ENCODE peak calls at places on chromosome 10, in four cellular contexts. One of them, this sample, is unnamed.

GRCh38 chr10:61503051-61503450 is 49.9 kb upstream of the TMEM26 start:
- DNase-seq in upper lobe of right lung: no peak
- DNase-seq in AG04450: no peak
- DNase-seq in dorsolateral prefrontal cortex: no peak
- DNase-seq in this sample: no peak

GRCh38 chr10:117543245-117543998 is 876 bp downstream of the EMX2 start:
- DNase-seq in AG04450: no peak
- DNase-seq in upper lobe of right lung: no peak
- DNase-seq in dorsolateral prefrontal cortex: no peak
- DNase-seq in this sample: peak

GRCh38 chr10:133347636-133348517 is 704 bp downstream of the PRAP1 start:
- DNase-seq in upper lobe of right lung: no peak
- DNase-seq in AG04450: no peak
- DNase-seq in dorsolateral prefrontal cortex: no peak
- DNase-seq in this sample: no peak

GRCh38 chr10:112977294-112977951 is 27.4 kb downstream of the TCF7L2 start:
- DNase-seq in upper lobe of right lung: no peak
- DNase-seq in dorsolateral prefrontal cortex: no peak
- DNase-seq in AG04450: no peak
- DNase-seq in this sample: no peak

GRCh38 chr10:78798976-78799730 is 269.6 kb upstream of the ZMIZ1 start:
- DNase-seq in AG04450: no peak
- DNase-seq in dorsolateral prefrontal cortex: no peak
- DNase-seq in upper lobe of right lung: no peak
- DNase-seq in this sample: no peak

GRCh38 chr10:72175166-72175565 is 40.6 kb upstream of the ANAPC16 start:
- DNase-seq in dorsolateral prefrontal cortex: no peak
- DNase-seq in AG04450: no peak
- DNase-seq in upper lobe of right lung: no peak
- DNase-seq in this sample: peak

GRCh38 chr10:35012781-35013180 is 77.4 kb downstream of the CUL2 start:
- DNase-seq in dorsolateral prefrontal cortex: no peak
- DNase-seq in AG04450: no peak
- DNase-seq in upper lobe of right lung: no peak
- DNase-seq in this sample: no peak

GRCh38 chr10:110380255-110380654 is 75.5 kb upstream of the SMNDC1 start:
- DNase-seq in upper lobe of right lung: no peak
- DNase-seq in dorsolateral prefrontal cortex: no peak
- DNase-seq in AG04450: no peak
- DNase-seq in this sample: no peak

GRCh38 chr10:110220383-110220782 is 13.0 kb downstream of the MXI1 start:
- DNase-seq in upper lobe of right lung: no peak
- DNase-seq in AG04450: no peak
- DNase-seq in dorsolateral prefrontal cortex: no peak
- DNase-seq in this sample: no peak

GRCh38 chr10:122499491-122499941 is 38.2 kb downstream of the HTRA1 start:
- DNase-seq in dorsolateral prefrontal cortex: no peak
- DNase-seq in upper lobe of right lung: no peak
- DNase-seq in AG04450: peak
- DNase-seq in this sample: peak

GRCh38 chr10:97731346-97732051 is 5.4 kb upstream of the ZFYVE27 start:
- DNase-seq in upper lobe of right lung: no peak
- DNase-seq in dorsolateral prefrontal cortex: peak
- DNase-seq in AG04450: peak
- DNase-seq in this sample: peak

GRCh38 chr10:121974535-121975294 is at the start of gene NSMCE4A:
- DNase-seq in dorsolateral prefrontal cortex: peak
- DNase-seq in upper lobe of right lung: peak
- DNase-seq in AG04450: peak
- DNase-seq in this sample: peak

GRCh38 chr10:20369863-20370736 is 527.0 kb downstream of the NEBL start:
- DNase-seq in upper lobe of right lung: no peak
- DNase-seq in AG04450: no peak
- DNase-seq in dorsolateral prefrontal cortex: no peak
- DNase-seq in this sample: no peak

GRCh38 chr10:117078168-117078837 is 59.8 kb downstream of the VAX1 start:
- DNase-seq in dorsolateral prefrontal cortex: no peak
- DNase-seq in AG04450: no peak
- DNase-seq in upper lobe of right lung: no peak
- DNase-seq in this sample: no peak

GRCh38 chr10:99555371-99556224 is 22.9 kb downstream of the NKX2-3 start:
- DNase-seq in upper lobe of right lung: no peak
- DNase-seq in dorsolateral prefrontal cortex: no peak
- DNase-seq in AG04450: no peak
- DNase-seq in this sample: no peak

GRCh38 chr10:30705086-30705624 is 75.6 kb upstream of the LYZL2 start:
- DNase-seq in AG04450: no peak
- DNase-seq in upper lobe of right lung: no peak
- DNase-seq in dorsolateral prefrontal cortex: no peak
- DNase-seq in this sample: no peak

GRCh38 chr10:127694580-127695193 is 42.3 kb upstream of the FOXI2 start:
- DNase-seq in dorsolateral prefrontal cortex: no peak
- DNase-seq in upper lobe of right lung: peak
- DNase-seq in AG04450: no peak
- DNase-seq in this sample: peak

GRCh38 chr10:131445623-131446022 is 134.1 kb upstream of the TCERG1L start:
- DNase-seq in AG04450: no peak
- DNase-seq in dorsolateral prefrontal cortex: no peak
- DNase-seq in upper lobe of right lung: peak
- DNase-seq in this sample: no peak

GRCh38 chr10:21174670-21175495 is 277.8 kb upstream of the NEBL start:
- DNase-seq in dorsolateral prefrontal cortex: no peak
- DNase-seq in AG04450: no peak
- DNase-seq in upper lobe of right lung: no peak
- DNase-seq in this sample: no peak

GRCh38 chr10:101793526-101793925 is 10.3 kb upstream of the NPM3 start:
- DNase-seq in dorsolateral prefrontal cortex: no peak
- DNase-seq in AG04450: no peak
- DNase-seq in upper lobe of right lung: no peak
- DNase-seq in this sample: no peak

GRCh38 chr10:71312840-71313789 is 5.9 kb upstream of the SLC29A3 start:
- DNase-seq in dorsolateral prefrontal cortex: peak
- DNase-seq in AG04450: peak
- DNase-seq in upper lobe of right lung: no peak
- DNase-seq in this sample: peak

GRCh38 chr10:46254007-46254383 is 32.8 kb upstream of the ANTXRL start:
- DNase-seq in AG04450: no peak
- DNase-seq in upper lobe of right lung: no peak
- DNase-seq in dorsolateral prefrontal cortex: no peak
- DNase-seq in this sample: no peak

GRCh38 chr10:59887006-59887405 is 19.4 kb downstream of the CCDC6 start:
- DNase-seq in upper lobe of right lung: no peak
- DNase-seq in dorsolateral prefrontal cortex: no peak
- DNase-seq in AG04450: no peak
- DNase-seq in this sample: no peak

GRCh38 chr10:84659497-84660276 is 331.3 kb downstream of the CCSER2 start:
- DNase-seq in AG04450: no peak
- DNase-seq in dorsolateral prefrontal cortex: no peak
- DNase-seq in upper lobe of right lung: no peak
- DNase-seq in this sample: no peak

GRCh38 chr10:61280303-61280702 is 172.9 kb downstream of the TMEM26 start:
- DNase-seq in dorsolateral prefrontal cortex: no peak
- DNase-seq in AG04450: no peak
- DNase-seq in upper lobe of right lung: no peak
- DNase-seq in this sample: peak

GRCh38 chr10:76665029-76665428 is 972.6 kb downstream of the KCNMA1 start:
- DNase-seq in upper lobe of right lung: no peak
- DNase-seq in dorsolateral prefrontal cortex: no peak
- DNase-seq in AG04450: no peak
- DNase-seq in this sample: no peak

GRCh38 chr10:5996696-5997095 is 19.4 kb upstream of the IL15RA start:
- DNase-seq in AG04450: no peak
- DNase-seq in dorsolateral prefrontal cortex: no peak
- DNase-seq in upper lobe of right lung: no peak
- DNase-seq in this sample: no peak

GRCh38 chr10:113709221-113709838 is 29.6 kb downstream of the CASP7 start:
- DNase-seq in upper lobe of right lung: no peak
- DNase-seq in AG04450: peak
- DNase-seq in dorsolateral prefrontal cortex: no peak
- DNase-seq in this sample: peak

GRCh38 chr10:11881477-11882417 is 58.6 kb downstream of the PROSER2 start:
- DNase-seq in dorsolateral prefrontal cortex: no peak
- DNase-seq in upper lobe of right lung: no peak
- DNase-seq in AG04450: no peak
- DNase-seq in this sample: no peak

GRCh38 chr10:91167406-91167805 is 53.1 kb upstream of the PCGF5 start:
- DNase-seq in upper lobe of right lung: no peak
- DNase-seq in dorsolateral prefrontal cortex: no peak
- DNase-seq in AG04450: no peak
- DNase-seq in this sample: no peak

GRCh38 chr10:34956756-34957155 is 133.4 kb downstream of the CUL2 start:
- DNase-seq in dorsolateral prefrontal cortex: no peak
- DNase-seq in upper lobe of right lung: no peak
- DNase-seq in AG04450: no peak
- DNase-seq in this sample: no peak

GRCh38 chr10:784759-785538 is 95.5 kb upstream of the DIP2C start:
- DNase-seq in upper lobe of right lung: peak
- DNase-seq in dorsolateral prefrontal cortex: peak
- DNase-seq in AG04450: peak
- DNase-seq in this sample: peak

GRCh38 chr10:97825020-97825739 is 24.5 kb upstream of the GOLGA7B start:
- DNase-seq in AG04450: no peak
- DNase-seq in dorsolateral prefrontal cortex: no peak
- DNase-seq in upper lobe of right lung: no peak
- DNase-seq in this sample: no peak

GRCh38 chr10:5659702-5660528 is 6.5 kb downstream of the ASB13 start:
- DNase-seq in dorsolateral prefrontal cortex: no peak
- DNase-seq in AG04450: peak
- DNase-seq in upper lobe of right lung: peak
- DNase-seq in this sample: peak

GRCh38 chr10:14153570-14154055 is 177.1 kb downstream of the FRMD4A start:
- DNase-seq in AG04450: no peak
- DNase-seq in upper lobe of right lung: no peak
- DNase-seq in dorsolateral prefrontal cortex: no peak
- DNase-seq in this sample: peak

GRCh38 chr10:44923611-44924010 is 12.5 kb downstream of the TMEM72 start:
- DNase-seq in AG04450: no peak
- DNase-seq in dorsolateral prefrontal cortex: no peak
- DNase-seq in upper lobe of right lung: no peak
- DNase-seq in this sample: no peak

DNA sequence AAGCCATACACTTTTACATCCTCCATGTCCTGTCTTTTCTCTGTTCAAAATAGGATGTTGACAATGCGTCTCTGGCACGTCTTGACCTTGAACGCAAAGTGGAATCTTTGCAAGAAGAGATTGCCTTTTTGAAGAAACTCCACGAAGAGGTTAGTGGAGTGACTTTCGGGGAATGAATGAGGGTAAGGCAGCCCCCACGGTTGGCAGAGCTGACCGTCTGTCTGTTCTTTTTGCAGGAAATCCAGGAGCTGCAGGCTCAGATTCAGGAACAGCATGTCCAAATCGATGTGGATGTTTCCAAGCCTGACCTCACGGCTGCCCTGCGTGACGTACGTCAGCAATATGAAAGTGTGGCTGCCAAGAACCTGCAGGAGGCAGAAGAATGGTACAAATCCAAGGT is 5.5 kb downstream of the VIM start:
- DNase-seq in dorsolateral prefrontal cortex: no peak
- DNase-seq in AG04450: no peak
- DNase-seq in upper lobe of right lung: no peak
- DNase-seq in this sample: no peak
- TF ChIP-seq CTCF in dorsolateral prefrontal cortex: no peak
- TF ChIP-seq CTCF in AG04450: no peak
- TF ChIP-seq CTCF in upper lobe of right lung: no peak
- TF ChIP-seq CTCF in this sample: no peak

GRCh38 chr10:51642591-51642990 is 56.8 kb downstream of the CSTF2T start:
- DNase-seq in upper lobe of right lung: no peak
- DNase-seq in dorsolateral prefrontal cortex: no peak
- DNase-seq in AG04450: no peak
- DNase-seq in this sample: no peak

GRCh38 chr10:51649064-51649463 is 50.3 kb downstream of the CSTF2T start:
- DNase-seq in upper lobe of right lung: no peak
- DNase-seq in AG04450: no peak
- DNase-seq in dorsolateral prefrontal cortex: no peak
- DNase-seq in this sample: no peak

GRCh38 chr10:51640120-51640819 is 59.1 kb downstream of the CSTF2T start:
- DNase-seq in upper lobe of right lung: no peak
- DNase-seq in dorsolateral prefrontal cortex: no peak
- DNase-seq in AG04450: no peak
- DNase-seq in this sample: no peak

GRCh38 chr10:51638737-51639136 is 60.7 kb downstream of the CSTF2T start:
- DNase-seq in dorsolateral prefrontal cortex: no peak
- DNase-seq in upper lobe of right lung: no peak
- DNase-seq in AG04450: no peak
- DNase-seq in this sample: no peak

GRCh38 chr10:51643734-51644133 is 55.7 kb downstream of the CSTF2T start:
- DNase-seq in AG04450: no peak
- DNase-seq in dorsolateral prefrontal cortex: no peak
- DNase-seq in upper lobe of right lung: no peak
- DNase-seq in this sample: no peak
- H3K4me3 ChIP-seq in AG04450: no peak
- H3K4me3 ChIP-seq in dorsolateral prefrontal cortex: no peak
- H3K4me3 ChIP-seq in upper lobe of right lung: no peak
- H3K4me3 ChIP-seq in this sample: no peak

DNA sequence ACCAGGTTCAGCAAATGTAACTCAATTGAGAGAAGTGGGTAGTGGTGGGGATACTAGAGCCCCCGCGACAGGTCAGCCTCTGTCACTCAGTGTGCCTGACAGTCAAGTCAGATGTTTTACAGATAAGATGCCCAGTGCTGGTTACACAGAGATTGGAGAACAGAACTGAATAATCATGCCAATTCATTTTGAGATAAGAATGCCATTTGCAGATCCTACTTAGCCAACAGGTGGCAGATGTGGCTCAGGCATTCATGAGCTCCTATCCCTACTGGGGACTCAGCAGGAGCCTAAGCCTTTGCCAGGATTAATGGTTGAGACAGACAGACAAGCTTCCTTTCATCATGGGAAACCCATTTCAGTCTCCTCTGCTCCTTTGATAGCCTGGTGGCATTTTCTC is 137.8 kb downstream of the MAPK8 start:
- DNase-seq in dorsolateral prefrontal cortex: no peak
- DNase-seq in upper lobe of right lung: no peak
- DNase-seq in AG04450: no peak
- DNase-seq in this sample: peak
- TF ChIP-seq CTCF in dorsolateral prefrontal cortex: no peak
- TF ChIP-seq CTCF in upper lobe of right lung: no peak
- TF ChIP-seq CTCF in AG04450: peak
- TF ChIP-seq CTCF in this sample: peak

DNA sequence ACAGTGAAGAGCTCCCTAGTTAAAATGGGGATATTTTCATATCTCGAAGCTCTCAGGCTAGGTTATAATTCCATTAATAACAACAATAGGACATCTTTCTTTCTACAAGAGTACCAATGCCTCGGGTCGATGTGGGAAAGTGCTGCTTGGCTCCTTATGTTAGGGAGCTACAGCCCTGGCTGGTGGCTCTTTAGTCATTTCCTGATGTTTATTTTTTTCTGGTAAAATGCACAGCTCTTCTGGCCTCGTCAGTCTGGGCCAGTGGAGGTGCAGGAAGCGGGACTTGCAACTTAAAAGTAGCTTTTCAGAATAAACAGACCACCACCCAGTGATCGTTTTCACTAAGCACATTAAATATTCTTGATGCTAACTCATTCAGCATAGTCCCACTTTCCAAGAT is 58.3 kb downstream of the MKX start:
- DNase-seq in AG04450: no peak
- DNase-seq in dorsolateral prefrontal cortex: no peak
- DNase-seq in upper lobe of right lung: no peak
- DNase-seq in this sample: no peak
- H3K4me3 ChIP-seq in AG04450: peak
- H3K4me3 ChIP-seq in dorsolateral prefrontal cortex: no peak
- H3K4me3 ChIP-seq in upper lobe of right lung: no peak
- H3K4me3 ChIP-seq in this sample: no peak

GRCh38 chr10:115829501-115830215 is 443.3 kb downstream of the GFRA1 start:
- DNase-seq in AG04450: no peak
- DNase-seq in dorsolateral prefrontal cortex: no peak
- DNase-seq in upper lobe of right lung: no peak
- DNase-seq in this sample: peak
- TF ChIP-seq CTCF in AG04450: peak
- TF ChIP-seq CTCF in dorsolateral prefrontal cortex: no peak
- TF ChIP-seq CTCF in upper lobe of right lung: peak
- TF ChIP-seq CTCF in this sample: peak